ENCODE peak calls at places on chromosomes 5 and 9, in nine cellular contexts. F is NCI-H1436 treated with DMSO at 0.1 percent for 48 hours, U is HuH-7, J is fibroblast of lung, Y is kidney tubule cell, X is DMS 273 treated with DMSO at 0.1 percent for 48 hours, B is iPS-NIHi11, K is HCT116, R is NCI-H1092 treated with DMSO at 0.1 percent for 48 hours. O is an unnamed sample.

GRCh38 chr9:91190062-91190461 is 171.7 kb downstream of the AUH start:
- DNase-seq in F (no peak), U (no peak), J (no peak), Y (no peak), X (no peak), B (no peak), K (no peak), R (no peak), O (no peak)

GRCh38 chr5:37248387-37248969 is 698 bp downstream of the CPLANE1 start:
- DNase-seq in F (no peak), U (no peak), J (peak), Y (peak), X (no peak), B (no peak), K (no peak), R (no peak), O (no peak)

GRCh38 chr5:36728697-36729543 is 122.5 kb downstream of the SLC1A3 start:
- DNase-seq in F (no peak), U (no peak), J (peak), Y (peak), X (peak), B (peak), K (no peak), R (peak), O (peak)

GRCh38 chr5:170302729-170303501 is 5.3 kb upstream of the LCP2 start:
- DNase-seq in F (no peak), U (no peak), J (no peak), Y (no peak), X (no peak), B (peak), K (no peak), R (no peak), O (no peak)

GRCh38 chr5:149166128-149166527 is 24.8 kb downstream of the ABLIM3 start:
- DNase-seq in F (no peak), U (no peak), J (peak), Y (peak), X (peak), B (no peak), K (no peak), R (no peak), O (peak)

GRCh38 chr9:97623946-97624345 is 9.2 kb downstream of the TSTD2 start:
- DNase-seq in F (no peak), U (no peak), J (no peak), Y (peak), X (no peak), B (no peak), K (no peak), R (no peak), O (no peak)

GRCh38 chr5:16855475-16855874 is 80.6 kb downstream of the MYO10 start:
- DNase-seq in F (no peak), U (no peak), J (peak), Y (no peak), X (peak), B (no peak), K (no peak), R (no peak), O (peak)

GRCh38 chr5:64505769-64506566 is at the start of gene RGS7BP:
- DNase-seq in F (no peak), U (peak), J (peak), Y (peak), X (peak), B (peak), K (no peak), R (peak), O (no peak)

GRCh38 chr5:160169326-160169725 is 50.1 kb upstream of the PWWP2A start:
- DNase-seq in F (no peak), U (no peak), J (peak), Y (peak), X (no peak), B (no peak), K (no peak), R (no peak), O (no peak)

GRCh38 chr5:69444127-69444754 is 29.3 kb downstream of the MARVELD2 start:
- DNase-seq in F (no peak), U (peak), J (no peak), Y (peak), X (no peak), B (no peak), K (no peak), R (no peak), O (no peak)

GRCh38 chr5:60701317-60701988 is 1.5 kb upstream of the DEPDC1B start:
- DNase-seq in F (no peak), U (no peak), J (no peak), Y (peak), X (no peak), B (no peak), K (no peak), R (peak), O (no peak)

GRCh38 chr5:56190500-56190899 is 42.6 kb downstream of the ANKRD55 start:
- DNase-seq in F (no peak), U (no peak), J (peak), Y (peak), X (no peak), B (no peak), K (no peak), R (no peak), O (no peak)

GRCh38 chr9:129027685-129028191 is 393 bp downstream of the SH3GLB2 start:
- DNase-seq in F (no peak), U (peak), J (no peak), Y (peak), X (no peak), B (peak), K (no peak), R (peak), O (no peak)

GRCh38 chr9:126844085-126844484 is 16.4 kb upstream of the ZBTB34 start:
- DNase-seq in F (no peak), U (no peak), J (peak), Y (peak), X (no peak), B (no peak), K (no peak), R (no peak), O (peak)

GRCh38 chr9:110029422-110029814 is 178.5 kb downstream of the C9orf152 start:
- DNase-seq in F (no peak), U (peak), J (peak), Y (peak), X (peak), B (no peak), K (no peak), R (no peak), O (no peak)

GRCh38 chr9:122106576-122106975 is 13.5 kb upstream of the TTLL11 start:
- DNase-seq in F (no peak), U (no peak), J (no peak), Y (no peak), X (no peak), B (no peak), K (no peak), R (no peak), O (no peak)

O was measured in NCI-H446 treated with DMSO at 0.1 percent for 48 hours.